ENCODE peak calls at places on chromosomes 4 and X, in four cellular contexts. F, I, V and J are unnamed samples.

GRCh38 chrX:40085086-40085551 is 12.6 kb downstream of the BCOR start:
- DNase-seq in F (no peak), I (no peak), V (peak; percentile 54), J (no peak)

GRCh38 chr4:80362578-80363181 is 27.1 kb downstream of the CFAP299 start:
- DNase-seq in F (peak; percentile 16), I (no peak), V (no peak), J (peak; percentile 53)

GRCh38 chrX:133921764-133922389 is 63.5 kb downstream of the GPC3 start:
- DNase-seq in F (peak; percentile 37), I (no peak), V (no peak), J (peak; percentile 30)

GRCh38 chrX:55593756-55594257 is 29.4 kb upstream of the FOXR2 start:
- DNase-seq in F (no peak), I (no peak), V (no peak), J (no peak)

GRCh38 chr4:53532521-53532920 is 58.8 kb downstream of the LNX1 start:
- DNase-seq in F (no peak), I (no peak), V (no peak), J (no peak)

GRCh38 chr4:115973768-115974167 is 860.3 kb upstream of the NDST4 start:
- DNase-seq in F (no peak), I (no peak), V (no peak), J (no peak)

GRCh38 chrX:7446815-7447214 is 298.9 kb upstream of the PUDP start:
- DNase-seq in F (no peak), I (no peak), V (no peak), J (no peak)

GRCh38 chr4:182874158-182874855 is 42.9 kb downstream of the DCTD start:
- DNase-seq in F (no peak), I (no peak), V (no peak), J (no peak)

GRCh38 chrX:49102221-49102620 is 21.3 kb downstream of the GPKOW start:
- DNase-seq in F (no peak), I (no peak), V (no peak), J (no peak)

GRCh38 chr4:84403656-84404055 is 95.4 kb downstream of the NKX6-1 start:
- DNase-seq in F (no peak), I (no peak), V (no peak), J (peak; percentile 2)

GRCh38 chr4:73868206-73869129 is 725 bp upstream of the CXCL1 start:
- DNase-seq in F (no peak), I (no peak), V (no peak), J (no peak)

GRCh38 chrX:119790977-119791436 is 423 bp downstream of the RPL39 start:
- DNase-seq in F (peak; percentile 30), I (no peak), V (no peak), J (peak; percentile 53)

GRCh38 chr4:126306152-126306869 is 991.6 kb downstream of the FAT4 start:
- DNase-seq in F (no peak), I (no peak), V (no peak), J (no peak)

GRCh38 chr4:118224239-118224829 is 128.5 kb downstream of the PRSS12 start:
- DNase-seq in F (peak; percentile 52), I (no peak), V (peak; percentile 18), J (peak; percentile 77)

GRCh38 chrX:53085661-53086229 is 3.6 kb downstream of the TSPYL2 start:
- DNase-seq in F (no peak), I (no peak), V (no peak), J (no peak)

GRCh38 chr4:158411180-158411721 is 110.4 kb upstream of the RXFP1 start:
- DNase-seq in F (no peak), I (no peak), V (no peak), J (no peak)

GRCh38 chr4:114694770-114695169 is 96.2 kb downstream of the UGT8 start:
- DNase-seq in F (peak; percentile 53), I (no peak), V (no peak), J (peak; percentile 46)

GRCh38 chr4:7395635-7396034 is 39.1 kb downstream of the PSAPL1 start:
- DNase-seq in F (no peak), I (no peak), V (no peak), J (no peak)

GRCh38 chr4:140141196-140141845 is 12.7 kb downstream of the MAML3 start:
- DNase-seq in F (no peak), I (no peak), V (no peak), J (no peak)

GRCh38 chr4:87089368-87089767 is 131.1 kb downstream of the KLHL8 start:
- DNase-seq in F (no peak), I (no peak), V (no peak), J (no peak)

GRCh38 chr4:112075129-112075753 is 70.0 kb upstream of the FAM241A start:
- DNase-seq in F (peak; percentile 59), I (no peak), V (no peak), J (peak; percentile 55)

GRCh38 chr4:128858875-128859696 is 49.6 kb downstream of the JADE1 start:
- DNase-seq in F (no peak), I (no peak), V (peak; percentile 58), J (no peak)

GRCh38 chrX:110600745-110601310 is 194.8 kb downstream of the CHRDL1 start:
- DNase-seq in F (no peak), I (no peak), V (no peak), J (no peak)

GRCh38 chr4:76061421-76061820 is 13.1 kb upstream of the ART3 start:
- DNase-seq in F (no peak), I (no peak), V (no peak), J (no peak)

GRCh38 chr4:36208884-36209473 is 35.3 kb downstream of the ARAP2 start:
- DNase-seq in F (peak; percentile 80), I (no peak), V (no peak), J (no peak)

GRCh38 chrX:67787196-67787595 is 243.4 kb downstream of the AR start:
- DNase-seq in F (no peak), I (no peak), V (no peak), J (no peak)

GRCh38 chr4:25358515-25359275 is 18.4 kb upstream of the ANAPC4 start:
- DNase-seq in F (no peak), I (no peak), V (no peak), J (peak; percentile 21)

GRCh38 chr4:105399535-105400161 is 74.2 kb downstream of the PPA2 start:
- DNase-seq in F (no peak), I (no peak), V (peak; percentile 56), J (peak; percentile 7)

GRCh38 chr4:173252024-173252935 is 81.9 kb downstream of the HMGB2 start:
- DNase-seq in F (peak; percentile 95), I (peak; percentile 36), V (peak; percentile 98), J (peak; percentile 94)

GRCh38 chr4:102259081-102259480 is 86.2 kb downstream of the SLC39A8 start:
- DNase-seq in F (no peak), I (no peak), V (no peak), J (no peak)

GRCh38 chr4:133903029-133903428 is 298.6 kb downstream of the PABPC4L start:
- DNase-seq in F (no peak), I (no peak), V (no peak), J (no peak)

GRCh38 chr4:110854021-110854678 is 231.3 kb upstream of the PITX2 start:
- DNase-seq in F (no peak), I (no peak), V (peak; percentile 39), J (peak; percentile 14)

GRCh38 chrX:71556026-71556425 is 22.2 kb upstream of the GCNA start:
- DNase-seq in F (no peak), I (no peak), V (no peak), J (no peak)

GRCh38 chrX:11888421-11888820 is 130.4 kb downstream of the MSL3 start:
- DNase-seq in F (no peak), I (no peak), V (no peak), J (no peak)

GRCh38 chr4:67684839-67685531 is 16.0 kb downstream of the UBA6 start:
- DNase-seq in F (no peak), I (no peak), V (no peak), J (no peak)

GRCh38 chrX:9293051-9293496 is 171.8 kb upstream of the TBL1X start:
- DNase-seq in F (no peak), I (no peak), V (no peak), J (no peak)

GRCh38 chr4:151532001-151532708 is 123.2 kb downstream of the FHIP1A start:
- DNase-seq in F (no peak), I (no peak), V (no peak), J (peak; percentile 41)

GRCh38 chr4:151530230-151530629 is 121.3 kb downstream of the FHIP1A start:
- DNase-seq in F (no peak), I (no peak), V (no peak), J (no peak)

GRCh38 chr4:151529187-151529586 is 120.2 kb downstream of the FHIP1A start:
- DNase-seq in F (no peak), I (no peak), V (no peak), J (no peak)

GRCh38 chr4:151527699-151528098 is 118.7 kb downstream of the FHIP1A start:
- DNase-seq in F (no peak), I (no peak), V (no peak), J (no peak)

GRCh38 chr4:151530783-151531182 is 121.8 kb downstream of the FHIP1A start:
- DNase-seq in F (no peak), I (no peak), V (no peak), J (peak; percentile 3)
- TF ChIP-seq CTCF in F (peak; percentile 20), I (no peak), V (no peak), J (peak; percentile 12)

GRCh38 chrX:153410888-153411254 is 401 bp upstream of the ZFP92 start:
- DNase-seq in F (no peak), I (no peak), V (no peak), J (no peak)
- H3K4me3 ChIP-seq in F (no peak overlapping the region), I (peak overlapping the region; percentile 72), V (no peak overlapping the region), J (no peak overlapping the region)

DNA sequence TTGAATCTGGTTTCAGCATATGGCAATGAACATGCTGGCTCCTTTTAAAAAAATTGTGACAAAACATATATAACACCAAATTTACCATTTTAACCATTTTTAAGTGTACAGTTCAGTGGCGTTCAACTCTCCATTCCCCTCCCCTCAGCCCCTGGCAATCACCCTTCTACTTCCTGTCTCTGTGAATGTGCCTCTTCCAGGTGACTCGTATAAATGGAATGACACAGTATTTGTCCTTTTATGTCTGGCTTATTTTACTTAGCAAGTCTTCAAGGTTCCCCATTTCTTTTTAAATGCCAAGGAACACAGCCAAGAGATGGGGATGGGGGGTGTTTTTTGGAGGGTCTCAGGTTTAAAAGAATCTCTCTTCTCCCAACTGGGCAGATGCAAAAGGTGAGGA is 35.4 kb upstream of the BCLAF3 start:
- DNase-seq in F (no peak), I (no peak), V (peak; percentile 1), J (peak; percentile 4)
- TF ChIP-seq CTCF in F (no peak), I (no peak), V (no peak), J (no peak)

GRCh38 chr4:20591571-20592455 is 108.4 kb upstream of the PACRGL start:
- DNase-seq in F (no peak), I (no peak), V (no peak), J (no peak)
- H3K4me3 ChIP-seq in F (no peak overlapping the region), I (no peak overlapping the region), V (no peak overlapping the region), J (no peak overlapping the region)

DNA sequence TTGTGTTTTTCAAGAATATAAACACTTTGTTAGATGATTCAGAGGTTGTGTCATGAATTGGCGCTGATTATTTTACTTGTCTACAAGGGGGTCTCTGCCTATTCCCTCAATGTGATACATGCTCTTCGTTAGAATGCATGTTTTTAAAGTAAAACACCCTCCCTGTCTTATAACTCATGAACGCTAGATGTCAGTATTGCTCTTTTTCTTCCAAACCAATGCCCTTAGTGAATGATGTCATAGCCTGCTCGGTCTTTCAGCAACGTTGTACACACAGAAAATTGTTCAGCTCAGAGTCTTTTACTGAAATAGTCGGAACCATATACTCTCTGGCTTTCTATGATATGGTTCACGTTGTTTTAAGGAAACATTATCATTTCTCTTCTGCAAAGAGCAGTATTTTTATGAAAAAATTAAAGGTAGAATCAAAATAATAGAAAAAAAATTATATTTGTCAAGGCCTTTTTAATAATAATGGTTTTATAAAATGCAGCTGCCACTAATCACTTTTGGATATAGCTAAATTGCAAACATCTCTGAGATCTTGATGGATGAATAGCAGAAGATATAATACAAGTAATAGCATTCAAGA is 292.9 kb downstream of the TLL1 start:
- DNase-seq in F (peak; percentile 77), I (no peak), V (peak; percentile 16), J (peak; percentile 70)
- TF ChIP-seq CTCF in F (peak; percentile 78), I (peak; percentile 71), V (peak; percentile 71), J (peak; percentile 43)